ENCODE peak calls at places on chromosome 4, in seven cellular contexts. C is PC-3, B is ovary, G is A549, L is mucosa of descending colon, A is heart left ventricle, F is IMR-90. V is an unnamed sample.
A peak's percentile ranks its signal among the peaks of the same experiment; 100 is the strongest.

GRCh38 chr4:164937576-164938270 is 39.7 kb downstream of the TRIM61 start:
- DNase-seq in G (no peak), C (no peak), B (no peak), A (no peak), L (no peak), F (peak; percentile 18), V (no peak)

GRCh38 chr4:26204911-26205368 is 115.9 kb upstream of the RBPJ start:
- DNase-seq in L (no peak), B (peak; percentile 50), A (peak; percentile 60), G (no peak), C (no peak), F (no peak), V (no peak)

GRCh38 chr4:180855184-180855583 is 1388.0 kb upstream of the TENM3 start:
- DNase-seq in L (no peak), C (no peak), F (no peak), G (no peak), A (no peak), B (no peak), V (no peak)

GRCh38 chr4:26723216-26723615 is 137.4 kb upstream of the STIM2 start:
- DNase-seq in F (no peak), A (no peak), C (no peak), L (no peak), B (no peak), G (no peak), V (no peak)

GRCh38 chr4:3293410-3294391 is 880 bp downstream of the RGS12 start:
- DNase-seq in C (no peak), A (no peak), G (no peak), F (no peak), B (peak; percentile 63), L (peak; percentile 69), V (no peak)

GRCh38 chr4:142516686-142517145 is 329.4 kb downstream of the INPP4B start:
- DNase-seq in B (no peak), L (no peak), A (peak; percentile 28), C (peak; percentile 76), F (peak; percentile 45), G (no peak), V (no peak)

GRCh38 chr4:78954048-78954666 is 14.9 kb upstream of the PAQR3 start:
- DNase-seq in B (no peak), C (peak; percentile 58), L (no peak), A (no peak), F (no peak), G (peak; percentile 12), V (no peak)

GRCh38 chr4:121998024-121998423 is 46.2 kb upstream of the TRPC3 start:
- DNase-seq in A (no peak), G (peak; percentile 6), B (no peak), L (no peak), F (no peak), C (peak; percentile 4), V (no peak)

DNA sequence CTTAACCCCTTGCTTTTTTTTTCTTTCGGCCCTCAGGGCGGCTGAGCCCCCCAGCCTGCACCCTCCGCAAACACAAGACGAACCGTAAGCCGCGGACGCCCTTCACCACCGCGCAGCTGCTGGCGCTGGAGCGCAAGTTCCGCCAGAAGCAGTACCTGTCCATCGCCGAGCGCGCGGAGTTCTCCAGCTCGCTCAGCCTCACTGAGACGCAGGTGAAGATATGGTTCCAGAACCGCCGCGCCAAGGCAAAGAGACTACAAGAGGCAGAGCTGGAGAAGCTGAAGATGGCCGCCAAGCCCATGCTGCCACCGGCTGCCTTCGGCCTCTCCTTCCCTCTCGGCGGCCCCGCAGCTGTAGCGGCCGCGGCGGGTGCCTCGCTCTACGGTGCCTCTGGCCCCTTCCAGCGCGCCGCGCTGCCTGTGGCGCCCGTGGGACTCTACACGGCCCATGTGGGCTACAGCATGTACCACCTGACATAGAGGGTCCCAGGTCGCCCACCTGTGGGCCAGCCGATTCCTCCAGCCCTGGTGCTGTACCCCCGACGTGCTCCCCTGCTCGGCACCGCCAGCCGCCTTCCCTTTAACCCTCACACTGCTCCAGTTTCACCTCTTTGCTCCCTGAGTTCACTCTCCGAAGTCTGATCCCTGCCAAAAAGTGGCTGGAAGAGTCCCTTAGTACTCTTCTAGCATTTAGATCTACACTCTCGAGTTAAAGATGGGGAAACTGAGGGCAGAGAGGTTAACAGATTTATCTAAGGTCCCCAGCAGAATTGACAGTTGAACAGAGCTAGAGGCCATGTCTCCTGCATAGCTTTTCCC is 3.4 kb downstream of the MSX1 start:
- DNase-seq in G (no peak), A (peak; percentile 17), C (no peak), B (no peak), F (no peak), L (no peak), V (no peak)
- H3K4me3 ChIP-seq in G (no peak overlapping the region), A (no peak overlapping the region), C (no peak overlapping the region), B (no peak overlapping the region), F (no peak overlapping the region), L (no peak overlapping the region), V (no peak overlapping the region)

GRCh38 chr4:158255727-158256324 is 45.5 kb downstream of the TMEM144 start:
- DNase-seq in C (peak; percentile 64), L (no peak), A (no peak), F (peak; percentile 70), B (no peak), G (peak; percentile 41), V (no peak)

GRCh38 chr4:158261480-158261879 is 51.2 kb downstream of the TMEM144 start:
- DNase-seq in F (no peak), C (no peak), A (no peak), B (no peak), L (no peak), G (no peak), V (no peak)

GRCh38 chr4:158254328-158254727 is 44.0 kb downstream of the TMEM144 start:
- DNase-seq in B (no peak), L (no peak), G (no peak), C (no peak), F (no peak), A (no peak), V (no peak)

DNA sequence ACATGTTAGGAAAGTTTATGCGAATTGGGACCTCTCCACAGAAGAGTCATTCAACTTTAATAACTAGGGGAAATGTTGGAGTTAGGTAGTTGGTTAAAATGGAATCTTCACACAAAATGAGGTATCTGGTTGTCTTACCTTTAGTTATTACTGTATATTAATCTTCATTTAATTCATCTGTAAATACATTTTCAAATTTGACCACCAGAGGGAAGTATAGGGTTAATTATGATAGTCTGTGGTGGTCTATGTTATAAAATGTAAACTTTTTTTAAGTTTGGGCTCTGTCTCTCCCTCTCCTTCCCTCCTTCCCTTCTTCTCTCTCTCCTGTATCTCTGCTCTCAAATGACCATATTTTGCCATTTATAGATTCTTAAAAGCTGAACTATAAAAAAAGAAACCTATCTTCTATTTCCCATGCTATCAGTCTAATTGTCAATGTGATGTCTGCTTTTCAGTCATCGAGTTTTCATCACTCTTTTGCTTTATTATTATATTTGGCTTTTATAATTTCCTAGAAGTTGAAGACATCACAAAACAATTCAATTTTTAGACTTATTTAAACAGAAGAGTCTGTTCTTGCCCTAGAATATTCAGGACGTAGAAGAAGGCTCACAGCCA is 49.8 kb downstream of the TMEM144 start:
- DNase-seq in L (no peak), F (peak; percentile 42), B (no peak), A (no peak), C (peak; percentile 70), G (peak; percentile 20), V (no peak)
- TF ChIP-seq CTCF in L (no peak), F (peak; percentile 54), B (no peak), A (peak; percentile 37), C (peak; percentile 56), G (peak; percentile 71), V (peak; percentile 32)

DNA sequence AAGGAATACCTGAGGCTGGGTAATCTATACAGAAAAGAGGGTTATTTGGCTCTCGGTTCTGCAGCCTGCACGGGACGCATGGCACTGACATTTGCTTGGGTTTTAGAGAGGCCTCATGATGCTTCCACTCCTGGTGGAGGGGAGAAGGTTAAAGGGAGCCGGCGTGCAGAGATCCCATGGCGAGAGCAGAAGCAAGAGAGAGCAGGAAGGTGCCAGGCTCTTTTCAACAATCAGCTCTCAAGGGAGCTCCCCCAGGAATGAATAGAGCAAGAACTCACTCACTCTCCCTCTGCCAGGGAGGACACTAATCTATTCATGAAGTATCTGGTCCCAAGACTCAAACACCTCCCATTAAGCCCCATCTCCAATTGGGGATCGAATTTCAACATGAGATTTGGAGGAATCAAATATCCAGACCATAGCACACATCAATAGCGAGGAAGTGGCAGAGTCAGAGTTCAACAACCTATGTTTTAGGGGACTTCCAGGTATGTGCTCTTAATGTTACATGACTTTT is 109.8 kb downstream of the SORBS2 start:
- DNase-seq in G (no peak), A (no peak), L (no peak), F (no peak), B (no peak), C (no peak), V (no peak)
- H3K4me1 ChIP-seq in G (no peaks in the 10 kb centered on the region), A (peaks cover 9% of the 10 kb centered on the region), L (no peaks in the 10 kb centered on the region), F (no peaks in the 10 kb centered on the region), B (no peaks in the 10 kb centered on the region), C (no peaks in the 10 kb centered on the region), V (peaks cover 10% of the 10 kb centered on the region)

GRCh38 chr4:151652841-151653547 is 107.8 kb downstream of the GATB start:
- DNase-seq in C (no peak), G (no peak), A (no peak), L (no peak), F (no peak), B (no peak), V (no peak)
- H3K4me3 ChIP-seq in C (no peak overlapping the region), G (no peak overlapping the region), A (no peak overlapping the region), L (no peak overlapping the region), F (no peak overlapping the region), B (no peak overlapping the region), V (no peak overlapping the region)

GRCh38 chr4:88878624-88879023 is 178.4 kb downstream of the FAM13A start:
- DNase-seq in F (no peak), A (no peak), B (no peak), C (no peak), G (no peak), L (no peak), V (no peak)
- TF ChIP-seq CTCF in F (no peak), A (no peak), B (no peak), C (no peak), G (no peak), L (no peak), V (no peak)

GRCh38 chr4:182495986-182496385 is 252.8 kb downstream of the TENM3 start:
- DNase-seq in F (no peak), L (no peak), G (no peak), A (no peak), B (no peak), C (no peak), V (no peak)
- H3K4me1 ChIP-seq in F (peaks cover 6% of the 10 kb centered on the region), L (no peaks in the 10 kb centered on the region), G (no peaks in the 10 kb centered on the region), A (no peaks in the 10 kb centered on the region), B (no peaks in the 10 kb centered on the region), C (no peaks in the 10 kb centered on the region), V (no peaks in the 10 kb centered on the region)

DNA sequence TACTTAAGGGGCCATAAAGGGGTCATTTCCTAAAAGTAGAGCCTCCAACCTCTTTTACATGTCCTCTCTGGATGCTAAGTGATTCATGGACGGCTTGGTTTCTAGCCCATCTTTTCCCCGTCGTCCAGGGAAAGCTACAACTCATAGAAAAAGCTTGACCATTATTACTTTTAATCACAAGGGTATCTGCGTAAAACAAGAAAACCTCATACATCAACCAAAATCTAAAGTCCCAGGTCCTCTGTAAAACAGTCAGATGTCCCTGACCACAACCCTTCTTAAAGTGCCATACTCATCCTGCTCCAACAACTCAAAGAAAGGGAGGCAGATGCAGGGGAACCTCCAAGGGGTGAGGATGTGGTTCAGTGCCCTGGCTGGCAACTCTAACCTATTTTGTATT is 29.6 kb downstream of the ADGRA3 start:
- DNase-seq in F (no peak), A (no peak), C (no peak), B (no peak), L (no peak), G (no peak), V (no peak)
- H3K4me3 ChIP-seq in F (no peak overlapping the region), A (no peak overlapping the region), C (no peak overlapping the region), B (no peak overlapping the region), L (no peak overlapping the region), G (no peak overlapping the region), V (no peak overlapping the region)

GRCh38 chr4:1567808-1568581 is 116.1 kb downstream of the FAM53A start:
- DNase-seq in F (no peak), L (peak; percentile 26), C (no peak), G (no peak), A (peak; percentile 14), B (peak; percentile 22), V (no peak)
- TF ChIP-seq CTCF in F (no peak), L (no peak), C (no peak), G (no peak), A (no peak), B (no peak), V (no peak)